ENCODE peak calls at places on chromosomes 11 and 22, in ten cellular contexts. Q, T, B, G, E, Z, X, A, D and J are unnamed samples.

GRCh38 chr11:115182282-115182952 is 321.8 kb downstream of the CADM1 start:
- DNase-seq in T (no peak), Z (no peak), D (no peak), B (no peak), G (no peak), X (no peak), E (no peak), A (no peak), Q (no peak), J (no peak)

GRCh38 chr22:40216041-40216756 is 38.5 kb downstream of the TNRC6B start:
- DNase-seq in D (no peak), E (no peak), Z (peak), G (no peak), T (no peak), B (no peak), Q (no peak), A (peak), X (no peak), J (no peak)

GRCh38 chr22:19879248-19879575 is 24.5 kb upstream of the GNB1L start:
- DNase-seq in D (no peak), G (peak), A (no peak), E (no peak), Z (peak), T (no peak), X (no peak), B (no peak), Q (no peak), J (peak)

GRCh38 chr22:20135846-20136602 is 4.4 kb downstream of the ZDHHC8 start:
- DNase-seq in Z (no peak), X (no peak), G (no peak), Q (no peak), D (no peak), A (no peak), B (no peak), E (no peak), T (no peak), J (no peak)

GRCh38 chr11:129814244-129814992 is 1.2 kb upstream of the TMEM45B start:
- DNase-seq in X (peak), Z (no peak), G (no peak), D (no peak), T (no peak), E (no peak), A (no peak), Q (no peak), B (no peak), J (no peak)

GRCh38 chr11:36271794-36272409 is 17.3 kb downstream of the COMMD9 start:
- DNase-seq in Q (no peak), E (no peak), X (no peak), B (no peak), D (no peak), G (no peak), T (no peak), A (no peak), Z (no peak), J (no peak)

GRCh38 chr11:27083241-27083640 is 42.6 kb downstream of the BBOX1 start:
- DNase-seq in T (no peak), Z (no peak), B (no peak), Q (no peak), E (no peak), A (no peak), G (no peak), D (no peak), X (no peak), J (no peak)

GRCh38 chr11:8070417-8071101 is 10.5 kb upstream of the TUB start:
- DNase-seq in T (peak), X (peak), Q (peak), Z (peak), D (no peak), E (peak), G (no peak), A (no peak), B (peak), J (no peak)

GRCh38 chr11:40289370-40289769 is 1170.1 kb downstream of the LRRC4C start:
- DNase-seq in Z (no peak), B (no peak), A (no peak), D (no peak), X (no peak), Q (no peak), E (no peak), T (no peak), G (no peak), J (no peak)

GRCh38 chr11:22690891-22691290 is 24.5 kb downstream of the GAS2 start:
- DNase-seq in G (no peak), B (no peak), Z (no peak), A (no peak), T (no peak), Q (no peak), D (no peak), E (no peak), X (no peak), J (no peak)

GRCh38 chr11:119696378-119697157 is 32.4 kb downstream of the NECTIN1 start:
- DNase-seq in B (peak), T (peak), G (no peak), E (no peak), A (no peak), Q (no peak), X (peak), Z (no peak), D (no peak), J (no peak)

GRCh38 chr11:117535870-117536411 is 208.3 kb downstream of the CEP164 start:
- DNase-seq in E (no peak), Z (no peak), G (no peak), Q (no peak), B (no peak), T (no peak), A (no peak), X (no peak), D (no peak), J (no peak)

GRCh38 chr11:7703785-7704184 is 2.5 kb downstream of the OVCH2 start:
- DNase-seq in Z (no peak), E (no peak), G (no peak), Q (no peak), B (no peak), D (no peak), X (no peak), T (no peak), A (no peak), J (no peak)

GRCh38 chr22:26669060-26669481 is 11.7 kb downstream of the MIAT start:
- DNase-seq in A (no peak), G (no peak), Q (peak), E (no peak), Z (no peak), T (peak), B (peak), X (peak), D (no peak), J (no peak)

GRCh38 chr11:33110083-33110482 is 51.2 kb downstream of the CSTF3 start:
- DNase-seq in D (peak), T (no peak), X (no peak), Z (no peak), Q (no peak), E (no peak), A (no peak), B (no peak), G (no peak), J (no peak)

GRCh38 chr11:128222245-128222959 is 365.0 kb downstream of the ETS1 start:
- DNase-seq in X (no peak), Z (no peak), D (no peak), B (no peak), A (no peak), Q (peak), E (no peak), T (no peak), G (no peak), J (no peak)

GRCh38 chr11:10301656-10302293 is 3.1 kb upstream of the ADM start:
- DNase-seq in G (no peak), B (peak), A (no peak), E (peak), T (no peak), D (no peak), Q (peak), X (no peak), Z (no peak), J (no peak)

GRCh38 chr11:913043-913442 is 2.4 kb upstream of the CHID1 start:
- DNase-seq in D (no peak), X (no peak), Z (no peak), E (no peak), G (no peak), B (no peak), Q (no peak), T (no peak), A (no peak), J (no peak)

GRCh38 chr11:86388198-86388597 is 13.5 kb downstream of the CCDC81 start:
- DNase-seq in A (no peak), Q (no peak), D (no peak), Z (no peak), B (no peak), G (no peak), T (peak), E (no peak), X (no peak), J (no peak)

GRCh38 chr22:31737932-31738331 is 12.0 kb downstream of the PRR14L start:
- DNase-seq in T (no peak), E (no peak), D (no peak), X (no peak), G (no peak), A (no peak), B (no peak), Z (no peak), Q (no peak), J (no peak)

GRCh38 chr11:113906515-113906914 is 1.9 kb downstream of the HTR3B start:
- DNase-seq in B (no peak), A (peak), Q (no peak), E (no peak), G (no peak), Z (no peak), X (no peak), T (peak), D (no peak), J (no peak)

GRCh38 chr11:46090375-46090774 is 30.9 kb downstream of the PHF21A start:
- DNase-seq in B (no peak), T (no peak), E (no peak), X (no peak), A (no peak), G (no peak), Z (no peak), D (no peak), Q (no peak), J (no peak)

GRCh38 chr22:20239951-20240773 is 28.0 kb downstream of the RTN4R start:
- DNase-seq in T (peak), X (peak), A (no peak), B (no peak), Q (no peak), Z (no peak), D (no peak), E (peak), G (no peak), J (no peak)

GRCh38 chr11:68664141-68664540 is 20.2 kb upstream of the GAL start:
- DNase-seq in A (no peak), Q (no peak), G (peak), D (no peak), B (no peak), Z (no peak), T (no peak), X (no peak), E (no peak), J (peak)

GRCh38 chr11:116994195-116994594 is 104.0 kb downstream of the SIK3 start:
- DNase-seq in Q (no peak), Z (no peak), G (no peak), A (no peak), T (no peak), E (no peak), D (no peak), X (peak), B (no peak), J (no peak)

DNA sequence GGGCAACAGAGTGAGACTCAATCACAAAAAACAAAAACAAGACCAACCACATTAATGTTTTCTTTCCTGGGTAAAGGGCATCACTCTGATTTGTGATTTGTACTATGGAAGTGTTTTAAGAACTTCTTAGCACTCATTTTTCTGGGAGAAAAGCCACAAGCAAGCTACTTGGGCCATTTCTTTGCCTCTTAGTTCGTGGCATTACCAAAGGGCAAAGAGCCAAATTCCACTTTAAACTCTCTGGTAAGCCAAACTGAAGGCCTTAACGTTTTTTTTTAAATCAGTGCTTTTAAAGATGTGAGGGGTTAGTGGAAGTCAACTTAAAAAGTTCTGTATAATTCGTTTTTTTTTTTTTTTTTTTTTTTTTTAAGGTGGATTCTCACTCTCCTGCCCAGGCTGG is 36.9 kb downstream of the CAT start:
- DNase-seq in T (no peak), X (no peak), E (no peak), Q (no peak), Z (no peak), G (no peak), A (no peak), D (no peak), B (no peak), J (no peak)
- H3K4me3 ChIP-seq in T (no peak), X (no peak), E (no peak), Q (no peak), Z (no peak), G (no peak), A (no peak), D (no peak), B (no peak), J (no peak)

GRCh38 chr22:23564276-23564675 is 15.8 kb downstream of the IGLL1 start:
- DNase-seq in B (no peak), E (no peak), D (no peak), A (no peak), Q (no peak), X (no peak), G (no peak), T (no peak), Z (no peak), J (no peak)

GRCh38 chr22:23565942-23566715 is 14.0 kb downstream of the IGLL1 start:
- DNase-seq in Z (no peak), A (no peak), Q (no peak), T (peak), X (peak), E (peak), D (no peak), G (peak), B (no peak), J (no peak)

GRCh38 chr22:23563111-23563510 is 17.0 kb downstream of the IGLL1 start:
- DNase-seq in Z (no peak), D (no peak), T (no peak), X (no peak), A (no peak), Q (no peak), B (no peak), G (no peak), E (no peak), J (no peak)

GRCh38 chr22:23566716-23567475 is 13.2 kb downstream of the IGLL1 start:
- DNase-seq in A (no peak), Z (no peak), X (no peak), D (no peak), Q (no peak), T (no peak), G (no peak), B (no peak), E (no peak), J (no peak)

GRCh38 chr22:23565288-23565941 is 14.7 kb downstream of the IGLL1 start:
- DNase-seq in Q (no peak), Z (no peak), A (no peak), G (peak), X (peak), D (no peak), T (peak), E (peak), B (no peak), J (no peak)
- TF ChIP-seq CTCF in Q (no peak), Z (no peak), A (no peak), G (no peak), X (no peak), D (no peak), T (no peak), E (peak), B (no peak), J (no peak)

GRCh38 chr11:98531576-98531975 is 489.2 kb upstream of the CNTN5 start:
- DNase-seq in B (no peak), Q (no peak), T (no peak), A (no peak), X (peak), D (no peak), Z (no peak), E (no peak), G (no peak), J (no peak)
- H3K27ac ChIP-seq in B (no peak), Q (no peak), T (no peak), A (no peak), X (no peak), D (no peak), Z (no peak), E (no peak), G (no peak), J (no peak)

DNA sequence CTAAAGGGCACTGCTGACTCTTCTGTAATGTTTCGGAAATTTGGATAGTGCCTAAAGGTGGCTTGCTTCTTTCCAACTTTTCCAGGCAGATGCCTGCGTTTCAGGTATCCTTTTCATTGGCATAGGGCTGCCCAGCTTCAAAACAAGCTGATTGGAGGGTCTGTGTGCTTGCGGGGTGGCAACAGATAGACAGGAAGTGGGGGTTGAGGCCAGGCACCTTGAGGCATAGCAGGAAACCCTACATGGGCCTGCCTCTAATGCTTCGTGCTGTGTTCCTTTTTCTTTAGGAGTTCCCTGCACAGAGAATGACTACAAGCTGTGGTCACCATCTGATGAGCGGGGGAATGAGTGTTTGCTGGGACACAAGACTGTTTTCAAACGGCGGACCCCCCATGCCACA is 92.2 kb upstream of the SORL1-AS1 start:
- DNase-seq in X (no peak), T (no peak), G (no peak), D (no peak), Z (no peak), B (no peak), E (no peak), Q (no peak), A (no peak), J (no peak)
- H3K4me3 ChIP-seq in X (no peak), T (no peak), G (no peak), D (no peak), Z (no peak), B (no peak), E (no peak), Q (no peak), A (no peak), J (no peak)

DNA sequence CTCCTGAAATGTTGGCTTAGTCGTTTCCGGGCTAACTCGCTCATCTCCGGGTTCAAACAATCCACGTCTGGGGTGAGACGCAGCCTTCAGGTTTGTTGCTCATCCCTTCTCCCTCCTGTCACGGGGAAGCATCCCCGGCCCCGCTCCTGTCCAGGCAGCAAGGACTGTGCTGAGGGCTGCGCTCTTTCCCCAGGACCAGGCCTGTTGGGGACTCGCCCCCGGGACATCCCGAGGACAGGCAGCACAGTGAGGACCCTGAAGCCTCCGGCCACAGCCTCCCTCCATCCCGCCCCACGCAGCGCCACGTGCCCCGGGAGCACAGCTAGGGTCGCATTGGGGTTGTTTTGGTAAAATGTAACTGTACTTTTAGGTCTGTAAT is 252.0 kb downstream of the BRD1 start:
- DNase-seq in X (no peak), B (no peak), Q (no peak), T (no peak), D (no peak), G (peak), A (peak), E (no peak), Z (peak), J (no peak)
- TF ChIP-seq CTCF in X (no peak), B (no peak), Q (no peak), T (no peak), D (no peak), G (no peak), A (no peak), E (no peak), Z (no peak), J (no peak)

GRCh38 chr11:72624496-72625201 is 49.6 kb downstream of the PDE2A start:
- DNase-seq in T (no peak), D (no peak), A (no peak), E (no peak), Z (no peak), G (peak), X (no peak), Q (no peak), B (no peak), J (no peak)
- H3K27ac ChIP-seq in T (no peak), D (no peak), A (peak), E (no peak), Z (peak), G (peak), X (no peak), Q (no peak), B (no peak), J (peak)

DNA sequence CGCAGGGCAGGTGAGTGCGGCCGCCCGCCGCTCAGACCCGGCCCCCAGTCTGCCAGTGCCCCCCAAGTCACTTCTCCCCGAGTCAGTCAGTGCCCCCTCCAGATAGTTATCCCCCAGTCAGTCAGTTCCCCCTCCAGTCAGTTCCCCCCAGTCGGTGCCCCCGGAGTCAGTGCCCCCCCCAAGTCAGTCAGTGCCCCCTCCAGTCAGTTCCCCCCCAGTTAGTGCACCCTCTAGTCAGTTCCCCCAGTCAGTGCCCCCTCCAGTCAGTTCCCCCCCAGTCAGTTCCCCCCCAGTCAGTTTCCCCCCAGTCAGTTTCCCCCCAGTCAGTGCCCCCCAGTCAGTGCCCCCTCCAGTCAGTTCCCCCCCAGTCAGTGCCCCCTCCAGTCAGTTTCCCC is 411 bp downstream of the PPP6R2 start:
- DNase-seq in X (no peak), B (no peak), D (no peak), A (no peak), G (no peak), Z (no peak), Q (no peak), E (no peak), T (no peak), J (no peak)
- H3K4me3 ChIP-seq in X (peak), B (peak), D (peak), A (peak), G (peak), Z (peak), Q (peak), E (peak), T (peak), J (peak)

DNA sequence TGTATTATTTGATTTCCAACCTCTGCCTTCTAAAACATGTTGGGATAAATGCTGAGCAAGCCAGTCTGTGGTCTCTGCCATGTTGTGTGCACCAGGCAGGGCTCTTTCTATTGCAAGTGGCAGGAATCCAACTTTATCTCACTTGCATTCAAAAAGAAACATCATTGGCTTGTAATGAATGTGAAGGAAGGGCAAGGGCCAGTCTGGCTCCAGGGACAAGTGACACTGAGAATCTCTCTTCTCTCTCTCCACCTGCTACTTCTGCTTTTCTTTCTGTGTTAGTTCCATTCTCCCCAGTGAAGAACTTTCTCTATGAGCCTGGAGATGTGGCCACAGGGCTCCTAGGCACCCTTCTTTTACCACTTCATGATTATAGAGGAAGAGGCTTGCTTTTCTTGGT is 329.9 kb upstream of the NCAM1 start:
- DNase-seq in D (no peak), Z (no peak), A (no peak), B (no peak), T (no peak), Q (no peak), X (no peak), G (no peak), E (no peak), J (no peak)
- TF ChIP-seq CTCF in D (no peak), Z (no peak), A (no peak), B (no peak), T (no peak), Q (no peak), X (no peak), G (no peak), E (no peak), J (no peak)

GRCh38 chr22:38871360-38872171 is 450 bp downstream of the CBX6 start:
- DNase-seq in G (peak), Z (peak), T (peak), B (peak), X (peak), Q (no peak), D (no peak), E (peak), A (peak), J (no peak)
- H3K27ac ChIP-seq in G (peak), Z (peak), T (peak), B (peak), X (no peak), Q (peak), D (no peak), E (peak), A (peak), J (peak)

DNA sequence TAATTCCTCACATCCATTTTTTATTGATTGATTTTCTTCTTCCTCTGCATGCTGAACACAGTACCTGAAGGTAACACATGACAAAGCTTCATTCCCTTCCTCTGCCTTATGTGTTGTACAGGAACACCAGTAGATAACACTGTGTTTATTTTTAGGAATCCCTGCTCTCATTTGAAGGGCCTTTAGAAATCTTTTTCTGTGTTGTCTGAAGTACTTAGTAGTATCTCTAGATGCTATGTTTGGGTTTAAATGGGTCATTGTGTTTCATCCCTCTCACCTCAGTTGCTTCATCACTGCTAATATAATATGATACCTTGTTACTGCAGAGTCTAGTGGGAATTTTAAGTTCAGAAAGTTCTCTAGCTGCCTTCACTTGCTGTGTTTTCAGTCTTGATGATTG is 10.2 kb downstream of the MADD start:
- DNase-seq in G (no peak), E (no peak), D (no peak), A (no peak), X (no peak), B (no peak), T (no peak), Z (no peak), Q (no peak), J (no peak)
- H3K4me3 ChIP-seq in G (no peak), E (no peak), D (no peak), A (no peak), X (no peak), B (no peak), T (no peak), Z (no peak), Q (no peak), J (no peak)